ENCODE peak calls at places on chromosome 3, in seven cellular contexts. B is testis; L is HepG2; C is heart left ventricle; O is naive thymus-derived CD4-positive, alpha-beta T cell; D is body of pancreas; P is tibial artery. V is an unnamed sample.

GRCh38 chr3:146470424-146470990 is 1.1 kb upstream of the PLSCR2 start:
- DNase-seq in O (no peak), P (no peak), C (no peak), D (no peak), L (no peak), B (no peak), V (no peak)

GRCh38 chr3:190229632-190230424 is 92.4 kb downstream of the CLDN1 start:
- DNase-seq in P (no peak), O (no peak), L (peak; percentile 21), B (no peak), C (no peak), D (peak; percentile 3), V (no peak)

GRCh38 chr3:192054881-192055280 is 593.9 kb downstream of the PYDC2 start:
- DNase-seq in L (no peak), O (no peak), P (no peak), D (no peak), C (no peak), B (no peak), V (no peak)

GRCh38 chr3:128863560-128863959 is 15.9 kb upstream of the ACAD9 start:
- DNase-seq in O (no peak), L (no peak), D (no peak), C (no peak), P (no peak), B (peak; percentile 30), V (no peak)

GRCh38 chr3:23923786-23924185 is 6.9 kb downstream of the RPL15 start:
- DNase-seq in P (no peak), C (no peak), B (no peak), L (no peak), O (no peak), D (no peak), V (no peak)

GRCh38 chr3:47259114-47259513 is 23.5 kb downstream of the KIF9 start:
- DNase-seq in D (no peak), C (no peak), L (no peak), O (no peak), P (no peak), B (no peak), V (no peak)

GRCh38 chr3:69181592-69182211 is 59.3 kb upstream of the LMOD3 start:
- DNase-seq in O (no peak), B (no peak), L (peak; percentile 80), C (no peak), D (no peak), P (no peak), V (no peak)

GRCh38 chr3:13111874-13112520 is 38.8 kb upstream of the IQSEC1 start:
- DNase-seq in C (no peak), B (peak; percentile 66), O (no peak), P (no peak), L (peak; percentile 51), D (peak; percentile 83), V (peak; percentile 38)

GRCh38 chr3:41065340-41065739 is 134.0 kb upstream of the CTNNB1 start:
- DNase-seq in D (no peak), P (no peak), B (no peak), L (no peak), C (no peak), O (no peak), V (no peak)

GRCh38 chr3:125478321-125478720 is 41.7 kb downstream of the SNX4 start:
- DNase-seq in O (no peak), C (no peak), P (no peak), B (no peak), D (no peak), L (no peak), V (no peak)

GRCh38 chr3:66144792-66145733 is 75.7 kb upstream of the SLC25A26 start:
- DNase-seq in C (no peak), B (no peak), D (no peak), O (no peak), L (no peak), P (no peak), V (no peak)

GRCh38 chr3:111151438-111151837 is 79.8 kb downstream of the NECTIN3 start:
- DNase-seq in B (no peak), P (no peak), C (no peak), L (peak; percentile 27), D (no peak), O (no peak), V (no peak)

GRCh38 chr3:97510795-97511194 is 253.8 kb upstream of the ARL6 start:
- DNase-seq in L (no peak), D (no peak), C (no peak), P (no peak), O (no peak), B (no peak), V (no peak)

GRCh38 chr3:87250009-87250408 is 22.9 kb downstream of the CHMP2B start:
- DNase-seq in C (no peak), L (no peak), B (no peak), D (no peak), O (no peak), P (no peak), V (no peak)

GRCh38 chr3:71708478-71709098 is 16.6 kb downstream of the EIF4E3 start:
- DNase-seq in L (no peak), O (no peak), B (no peak), P (no peak), C (peak; percentile 37), D (peak; percentile 88), V (no peak)

GRCh38 chr3:188468672-188469071 is 314.7 kb downstream of the LPP start:
- DNase-seq in P (peak; percentile 78), D (peak; percentile 11), C (peak; percentile 27), B (peak; percentile 84), O (no peak), L (no peak), V (no peak)

GRCh38 chr3:188465311-188465710 is 311.4 kb downstream of the LPP start:
- DNase-seq in O (no peak), C (no peak), D (no peak), P (no peak), B (no peak), L (no peak), V (no peak)

GRCh38 chr3:188469228-188469885 is 315.4 kb downstream of the LPP start:
- DNase-seq in L (no peak), D (peak; percentile 6), P (peak; percentile 53), B (peak; percentile 35), O (no peak), C (no peak), V (no peak)

GRCh38 chr3:188470508-188471130 is 316.7 kb downstream of the LPP start:
- DNase-seq in P (no peak), D (no peak), O (no peak), L (no peak), B (no peak), C (no peak), V (no peak)

DNA sequence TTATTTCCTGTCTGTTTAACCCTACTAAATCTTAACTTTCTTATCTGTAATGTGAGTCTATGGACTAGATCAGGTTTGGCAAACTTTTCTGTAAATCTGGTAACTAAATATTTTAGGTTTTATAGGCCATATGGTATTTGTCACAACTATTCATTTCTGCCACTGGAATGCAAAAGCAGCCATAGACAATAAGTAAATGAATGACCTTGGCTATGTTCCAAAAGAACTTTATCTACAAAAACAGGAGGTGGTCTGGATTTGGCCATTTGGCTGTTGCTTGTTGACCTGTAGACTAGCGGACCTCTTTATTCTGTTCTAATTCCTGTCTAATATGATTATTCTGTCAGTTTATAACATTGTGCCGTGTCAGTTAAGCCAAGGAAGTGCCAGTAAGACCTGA is 314.2 kb downstream of the LPP start:
- DNase-seq in B (no peak), C (no peak), L (no peak), D (no peak), P (no peak), O (no peak), V (no peak)
- H3K27ac ChIP-seq in B (no peak overlapping the region), C (no peak overlapping the region), L (no peak overlapping the region), D (peak overlapping the region; percentile 5), P (peak overlapping the region; percentile 70), O (no peak overlapping the region), V (no peak overlapping the region)

DNA sequence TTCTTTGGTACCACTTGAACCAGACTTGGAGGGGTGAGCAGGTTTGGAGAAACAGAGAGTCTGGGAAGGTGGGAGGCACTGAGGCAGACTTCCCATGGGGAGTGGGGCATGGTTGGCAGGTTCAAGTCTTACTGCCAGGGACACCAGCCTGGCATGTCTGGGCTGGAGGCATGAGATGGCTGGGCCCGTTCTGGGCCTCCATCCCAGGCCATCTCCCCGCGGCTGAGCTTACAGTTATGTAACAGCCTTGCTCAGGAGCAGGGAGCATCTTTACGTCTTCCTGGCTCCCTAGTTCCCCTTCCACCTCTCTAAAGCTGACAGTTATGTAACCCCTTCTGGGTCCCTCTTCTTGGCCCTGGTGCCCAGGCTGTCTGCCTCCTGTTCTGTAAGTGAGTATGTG is 12.4 kb downstream of the VIPR1 start:
- DNase-seq in D (no peak), L (no peak), P (no peak), C (peak; percentile 9), B (no peak), O (no peak), V (no peak)
- H3K27ac ChIP-seq in D (no peak overlapping the region), L (no peak overlapping the region), P (peak overlapping the region; percentile 83), C (peak overlapping the region; percentile 77), B (no peak overlapping the region), O (no peak overlapping the region), V (peak overlapping the region; percentile 61)

DNA sequence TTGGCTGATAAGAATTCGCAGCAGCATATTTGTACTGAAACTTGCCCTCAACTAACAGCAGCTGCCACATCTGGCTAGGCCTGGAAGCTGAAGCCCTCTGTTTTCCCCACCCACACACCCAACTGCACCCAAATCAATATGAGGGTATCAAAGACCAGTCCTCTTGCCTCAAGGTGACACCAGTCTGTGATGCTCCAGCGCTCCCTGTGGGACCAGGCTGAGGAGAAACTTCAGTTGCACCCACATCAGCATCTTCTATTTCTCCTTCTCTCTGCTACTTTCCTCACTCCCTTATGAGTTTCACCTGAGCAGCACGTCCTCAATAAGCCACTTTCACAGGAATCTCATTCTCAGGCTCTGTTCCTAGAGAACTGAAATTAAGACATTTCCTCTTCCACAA is 18.7 kb upstream of the GRAMD1C start:
- DNase-seq in C (no peak), L (no peak), P (no peak), D (no peak), O (no peak), B (no peak), V (no peak)
- H3K27ac ChIP-seq in C (no peak overlapping the region), L (no peak overlapping the region), P (no peak overlapping the region), D (no peak overlapping the region), O (no peak overlapping the region), B (no peak overlapping the region), V (no peak overlapping the region)

GRCh38 chr3:102183186-102183585 is 251.6 kb upstream of the ZPLD1 start:
- DNase-seq in D (no peak), L (no peak), P (no peak), B (no peak), O (no peak), C (no peak), V (no peak)

GRCh38 chr3:102183623-102184022 is 251.2 kb upstream of the ZPLD1 start:
- DNase-seq in O (no peak), P (no peak), L (no peak), D (no peak), C (no peak), B (no peak), V (no peak)

GRCh38 chr3:102181202-102181920 is 253.5 kb upstream of the ZPLD1 start:
- DNase-seq in L (no peak), P (no peak), B (no peak), C (no peak), D (peak; percentile 46), O (no peak), V (no peak)

GRCh38 chr3:102180291-102180931 is 254.4 kb upstream of the ZPLD1 start:
- DNase-seq in C (no peak), P (no peak), L (no peak), D (peak; percentile 9), O (no peak), B (no peak), V (no peak)

DNA sequence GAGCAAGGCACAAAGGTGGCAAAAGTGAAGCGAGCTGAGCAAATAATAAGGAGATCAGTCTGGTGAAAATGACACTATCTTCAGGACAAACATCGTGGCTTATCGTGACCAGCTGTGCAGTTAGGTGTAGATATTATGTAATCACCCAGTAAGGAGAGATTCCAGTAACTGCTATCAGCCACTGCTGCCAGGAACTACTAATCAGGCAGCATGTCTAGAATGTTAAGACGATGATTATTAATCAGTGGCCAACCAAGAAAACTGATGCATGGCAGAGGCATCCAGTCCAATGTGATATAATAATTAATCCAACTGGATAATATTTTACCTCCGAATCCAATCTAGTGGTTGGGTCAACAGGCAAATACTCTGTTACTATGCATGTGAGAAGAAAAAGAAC is 252.7 kb upstream of the ZPLD1 start:
- DNase-seq in O (no peak), C (no peak), D (peak; percentile 79), B (no peak), P (no peak), L (no peak), V (no peak)
- H3K27ac ChIP-seq in O (no peak overlapping the region), C (peak overlapping the region; percentile 38), D (peak overlapping the region; percentile 80), B (no peak overlapping the region), P (peak overlapping the region; percentile 72), L (no peak overlapping the region), V (peak overlapping the region; percentile 54)

V was measured in lung.